ENCODE peak calls at places on chromosomes 2 and 18, in seven cellular contexts. One of them, this sample, is unnamed.

GRCh38 chr2:240250985-240251847 is 110.8 kb upstream of the OTOS start:
- DNase-seq in Peyer's patch: peak; percentile 40
- DNase-seq in heart left ventricle: peak; percentile 94
- DNase-seq in stomach: peak; percentile 83
- DNase-seq in ovary: peak; percentile 96
- DNase-seq in sigmoid colon: peak; percentile 95
- DNase-seq in tibial nerve: peak; percentile 89
- DNase-seq in this sample: peak; percentile 91

GRCh38 chr2:109058215-109058614 is 69.2 kb upstream of the EDAR start:
- DNase-seq in Peyer's patch: no peak
- DNase-seq in heart left ventricle: peak; percentile 47
- DNase-seq in stomach: no peak
- DNase-seq in ovary: no peak
- DNase-seq in sigmoid colon: no peak
- DNase-seq in tibial nerve: no peak
- DNase-seq in this sample: no peak

GRCh38 chr2:196481323-196481695 is 158.2 kb upstream of the CCDC150 start:
- DNase-seq in Peyer's patch: no peak
- DNase-seq in heart left ventricle: no peak
- DNase-seq in stomach: no peak
- DNase-seq in ovary: no peak
- DNase-seq in sigmoid colon: no peak
- DNase-seq in tibial nerve: no peak
- DNase-seq in this sample: no peak

GRCh38 chr18:37570336-37570930 is 4.8 kb upstream of the CELF4 start:
- DNase-seq in Peyer's patch: no peak
- DNase-seq in heart left ventricle: no peak
- DNase-seq in stomach: no peak
- DNase-seq in ovary: no peak
- DNase-seq in sigmoid colon: no peak
- DNase-seq in tibial nerve: no peak
- DNase-seq in this sample: no peak

GRCh38 chr18:62044490-62045000 is 142.3 kb downstream of the PIGN start:
- DNase-seq in Peyer's patch: no peak
- DNase-seq in heart left ventricle: no peak
- DNase-seq in stomach: no peak
- DNase-seq in ovary: no peak
- DNase-seq in sigmoid colon: no peak
- DNase-seq in tibial nerve: no peak
- DNase-seq in this sample: no peak

GRCh38 chr18:58580078-58580477 is 48.8 kb downstream of the ALPK2 start:
- DNase-seq in Peyer's patch: no peak
- DNase-seq in heart left ventricle: no peak
- DNase-seq in stomach: no peak
- DNase-seq in ovary: no peak
- DNase-seq in sigmoid colon: no peak
- DNase-seq in tibial nerve: no peak
- DNase-seq in this sample: no peak

GRCh38 chr2:204051476-204051875 is 114.9 kb downstream of the ICOS start:
- DNase-seq in Peyer's patch: no peak
- DNase-seq in heart left ventricle: no peak
- DNase-seq in stomach: no peak
- DNase-seq in ovary: no peak
- DNase-seq in sigmoid colon: no peak
- DNase-seq in tibial nerve: no peak
- DNase-seq in this sample: no peak

GRCh38 chr2:31387850-31388249 is 26.7 kb downstream of the XDH start:
- DNase-seq in Peyer's patch: no peak
- DNase-seq in heart left ventricle: no peak
- DNase-seq in stomach: no peak
- DNase-seq in ovary: no peak
- DNase-seq in sigmoid colon: no peak
- DNase-seq in tibial nerve: no peak
- DNase-seq in this sample: no peak

GRCh38 chr2:74740395-74741075 is 86.5 kb downstream of the SEMA4F start:
- DNase-seq in Peyer's patch: no peak
- DNase-seq in heart left ventricle: peak; percentile 45
- DNase-seq in stomach: peak; percentile 79
- DNase-seq in ovary: no peak
- DNase-seq in sigmoid colon: no peak
- DNase-seq in tibial nerve: no peak
- DNase-seq in this sample: no peak

GRCh38 chr18:76405761-76406356 is 89.2 kb downstream of the ZNF516 start:
- DNase-seq in Peyer's patch: peak; percentile 26
- DNase-seq in heart left ventricle: peak; percentile 71
- DNase-seq in stomach: peak; percentile 63
- DNase-seq in ovary: no peak
- DNase-seq in sigmoid colon: peak; percentile 79
- DNase-seq in tibial nerve: peak; percentile 81
- DNase-seq in this sample: no peak

GRCh38 chr18:63150942-63151421 is 168.6 kb downstream of the BCL2 start:
- DNase-seq in Peyer's patch: no peak
- DNase-seq in heart left ventricle: no peak
- DNase-seq in stomach: no peak
- DNase-seq in ovary: no peak
- DNase-seq in sigmoid colon: no peak
- DNase-seq in tibial nerve: no peak
- DNase-seq in this sample: no peak

GRCh38 chr18:63606526-63606925 is 19.4 kb downstream of the SERPINB13 start:
- DNase-seq in Peyer's patch: no peak
- DNase-seq in heart left ventricle: no peak
- DNase-seq in stomach: no peak
- DNase-seq in ovary: no peak
- DNase-seq in sigmoid colon: no peak
- DNase-seq in tibial nerve: no peak
- DNase-seq in this sample: no peak

GRCh38 chr18:29560270-29560669 is 1383.3 kb upstream of the CDH2 start:
- DNase-seq in Peyer's patch: no peak
- DNase-seq in heart left ventricle: no peak
- DNase-seq in stomach: no peak
- DNase-seq in ovary: no peak
- DNase-seq in sigmoid colon: no peak
- DNase-seq in tibial nerve: no peak
- DNase-seq in this sample: no peak

GRCh38 chr2:568639-568963 is 108.6 kb downstream of the TMEM18 start:
- DNase-seq in Peyer's patch: no peak
- DNase-seq in heart left ventricle: no peak
- DNase-seq in stomach: no peak
- DNase-seq in ovary: no peak
- DNase-seq in sigmoid colon: no peak
- DNase-seq in tibial nerve: no peak
- DNase-seq in this sample: no peak

GRCh38 chr18:10020176-10020575 is 106.4 kb downstream of the VAPA start:
- DNase-seq in Peyer's patch: no peak
- DNase-seq in heart left ventricle: no peak
- DNase-seq in stomach: no peak
- DNase-seq in ovary: no peak
- DNase-seq in sigmoid colon: no peak
- DNase-seq in tibial nerve: no peak
- DNase-seq in this sample: no peak

GRCh38 chr2:181241366-181241765 is 215.8 kb upstream of the ITGA4 start:
- DNase-seq in Peyer's patch: no peak
- DNase-seq in heart left ventricle: no peak
- DNase-seq in stomach: no peak
- DNase-seq in ovary: no peak
- DNase-seq in sigmoid colon: no peak
- DNase-seq in tibial nerve: no peak
- DNase-seq in this sample: no peak

GRCh38 chr2:240812301-240812680 is 7.7 kb downstream of the KIF1A start:
- DNase-seq in Peyer's patch: no peak
- DNase-seq in heart left ventricle: no peak
- DNase-seq in stomach: peak; percentile 8
- DNase-seq in ovary: no peak
- DNase-seq in sigmoid colon: peak; percentile 59
- DNase-seq in tibial nerve: no peak
- DNase-seq in this sample: no peak

GRCh38 chr2:7118606-7119503 is 201.6 kb downstream of the RNF144A start:
- DNase-seq in Peyer's patch: no peak
- DNase-seq in heart left ventricle: no peak
- DNase-seq in stomach: no peak
- DNase-seq in ovary: no peak
- DNase-seq in sigmoid colon: no peak
- DNase-seq in tibial nerve: peak; percentile 18
- DNase-seq in this sample: no peak

GRCh38 chr2:238501311-238501710 is 74.6 kb downstream of the ASB1 start:
- DNase-seq in Peyer's patch: no peak
- DNase-seq in heart left ventricle: no peak
- DNase-seq in stomach: peak; percentile 14
- DNase-seq in ovary: no peak
- DNase-seq in sigmoid colon: no peak
- DNase-seq in tibial nerve: no peak
- DNase-seq in this sample: no peak

GRCh38 chr2:156891609-156892008 is 365.9 kb upstream of the GALNT5 start:
- DNase-seq in Peyer's patch: no peak
- DNase-seq in heart left ventricle: no peak
- DNase-seq in stomach: no peak
- DNase-seq in ovary: no peak
- DNase-seq in sigmoid colon: no peak
- DNase-seq in tibial nerve: no peak
- DNase-seq in this sample: no peak

GRCh38 chr2:156892449-156893335 is 364.8 kb upstream of the GALNT5 start:
- DNase-seq in Peyer's patch: no peak
- DNase-seq in heart left ventricle: no peak
- DNase-seq in stomach: no peak
- DNase-seq in ovary: no peak
- DNase-seq in sigmoid colon: no peak
- DNase-seq in tibial nerve: peak; percentile 7
- DNase-seq in this sample: no peak

GRCh38 chr2:156896294-156896693 is 361.2 kb upstream of the GALNT5 start:
- DNase-seq in Peyer's patch: no peak
- DNase-seq in heart left ventricle: no peak
- DNase-seq in stomach: no peak
- DNase-seq in ovary: no peak
- DNase-seq in sigmoid colon: no peak
- DNase-seq in tibial nerve: no peak
- DNase-seq in this sample: no peak

DNA sequence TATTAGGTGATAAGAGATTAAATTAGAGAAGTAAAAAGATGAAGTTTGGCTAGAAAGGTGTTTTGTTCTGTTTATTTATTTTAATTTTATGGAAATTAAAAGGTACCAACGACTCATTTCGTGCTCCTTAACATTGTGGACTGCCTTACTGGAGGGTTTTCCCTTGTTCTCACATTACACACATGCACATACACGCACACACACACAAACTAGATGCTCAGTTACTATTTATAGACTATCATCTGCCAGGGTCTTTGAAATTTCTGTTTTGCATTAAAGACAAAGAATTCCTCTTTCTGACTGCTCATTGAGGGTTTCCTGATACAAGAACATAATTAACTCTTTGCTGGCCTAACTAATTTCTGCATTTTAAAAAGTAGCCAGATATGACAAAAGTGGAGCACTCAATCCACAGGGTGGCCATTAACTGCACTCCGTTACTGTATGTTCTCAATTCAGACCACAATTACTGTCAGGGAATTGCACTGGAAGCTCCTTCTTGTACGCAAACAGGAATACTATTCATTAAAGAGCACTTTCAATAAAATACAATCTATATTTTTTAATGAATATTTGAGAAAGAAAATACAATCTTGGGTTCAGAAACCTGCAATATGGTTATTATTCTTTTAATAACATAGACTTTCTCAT is 366.9 kb upstream of the GALNT5 start:
- DNase-seq in Peyer's patch: no peak
- DNase-seq in heart left ventricle: no peak
- DNase-seq in stomach: no peak
- DNase-seq in ovary: no peak
- DNase-seq in sigmoid colon: no peak
- DNase-seq in tibial nerve: no peak
- DNase-seq in this sample: no peak
- H3K27ac ChIP-seq in Peyer's patch: no peak overlapping the region
- H3K27ac ChIP-seq in heart left ventricle: no peak overlapping the region
- H3K27ac ChIP-seq in stomach: no peak overlapping the region
- H3K27ac ChIP-seq in ovary: no peak overlapping the region
- H3K27ac ChIP-seq in sigmoid colon: no peak overlapping the region
- H3K27ac ChIP-seq in tibial nerve: no peak overlapping the region
- H3K27ac ChIP-seq in this sample: no peak overlapping the region

GRCh38 chr18:12315481-12315880 is 7.4 kb downstream of the TUBB6 start:
- DNase-seq in Peyer's patch: no peak
- DNase-seq in heart left ventricle: no peak
- DNase-seq in stomach: no peak
- DNase-seq in ovary: no peak
- DNase-seq in sigmoid colon: peak; percentile 69
- DNase-seq in tibial nerve: no peak
- DNase-seq in this sample: no peak
- TF ChIP-seq POLR2A in Peyer's patch: no peak
- TF ChIP-seq POLR2A in heart left ventricle: no peak
- TF ChIP-seq POLR2A in stomach: no peak
- TF ChIP-seq POLR2A in ovary: no peak
- TF ChIP-seq POLR2A in sigmoid colon: no peak
- TF ChIP-seq POLR2A in tibial nerve: no peak
- TF ChIP-seq POLR2A in this sample: no peak

DNA sequence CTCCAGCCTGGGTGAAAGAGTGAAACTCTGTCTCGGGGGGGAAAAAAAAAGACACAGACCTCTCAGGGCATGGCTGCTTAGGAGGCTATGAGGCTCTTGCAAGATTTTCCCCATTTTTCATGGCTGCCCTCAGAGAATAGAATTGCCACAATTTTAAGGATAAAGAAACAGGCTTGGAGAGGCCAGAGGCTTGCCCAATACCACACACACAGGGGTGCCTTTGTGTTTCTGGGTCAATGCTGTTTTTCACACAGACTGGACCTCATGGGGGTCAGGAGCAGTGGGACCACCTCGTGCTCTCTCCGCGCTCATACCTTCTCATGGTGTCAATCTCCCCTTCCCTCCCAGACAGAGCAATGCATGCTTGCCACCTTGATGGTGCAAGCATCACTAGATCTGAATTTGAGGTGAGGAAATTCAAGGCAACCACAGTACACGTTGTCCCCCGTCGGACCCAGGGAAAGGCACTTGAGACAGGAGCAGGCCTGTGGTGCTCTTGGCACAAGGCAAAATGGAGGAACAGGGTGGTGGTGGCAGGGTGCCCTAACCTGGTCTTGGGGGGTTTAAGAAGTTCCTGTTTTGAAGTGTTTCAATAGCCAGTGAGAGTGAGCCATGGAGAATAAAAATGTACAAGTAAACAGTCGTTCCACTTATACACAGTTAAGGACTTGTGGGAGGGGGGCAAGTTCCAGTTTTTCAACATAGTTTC is 65.6 kb upstream of the ST3GAL5 start:
- DNase-seq in Peyer's patch: no peak
- DNase-seq in heart left ventricle: no peak
- DNase-seq in stomach: no peak
- DNase-seq in ovary: no peak
- DNase-seq in sigmoid colon: no peak
- DNase-seq in tibial nerve: no peak
- DNase-seq in this sample: no peak
- H3K27ac ChIP-seq in Peyer's patch: no peak overlapping the region
- H3K27ac ChIP-seq in heart left ventricle: no peak overlapping the region
- H3K27ac ChIP-seq in stomach: peak overlapping the region; percentile 50
- H3K27ac ChIP-seq in ovary: no peak overlapping the region
- H3K27ac ChIP-seq in sigmoid colon: no peak overlapping the region
- H3K27ac ChIP-seq in tibial nerve: no peak overlapping the region
- H3K27ac ChIP-seq in this sample: no peak overlapping the region

DNA sequence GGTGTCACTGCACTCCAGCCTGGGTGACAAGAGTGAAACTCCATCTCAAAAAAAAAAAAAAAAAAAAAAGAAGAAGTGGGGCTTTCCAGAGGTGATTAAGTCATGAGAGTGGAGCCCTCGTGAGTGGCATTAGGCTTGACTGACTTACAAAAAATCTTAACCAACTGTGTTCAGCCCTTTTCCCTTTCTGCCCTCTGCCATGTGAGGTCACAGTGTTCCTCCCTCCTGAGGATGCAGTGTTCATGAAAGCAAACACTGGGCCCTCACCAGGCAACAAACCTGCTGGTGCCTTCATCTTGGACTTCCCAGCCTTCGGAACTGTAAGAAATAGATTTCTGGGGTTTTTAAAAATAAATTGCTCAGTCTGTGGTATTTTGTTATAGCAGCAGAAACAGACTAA is 37.0 kb upstream of the METTL21A start:
- DNase-seq in Peyer's patch: peak; percentile 65
- DNase-seq in heart left ventricle: no peak
- DNase-seq in stomach: no peak
- DNase-seq in ovary: no peak
- DNase-seq in sigmoid colon: no peak
- DNase-seq in tibial nerve: no peak
- DNase-seq in this sample: no peak
- TF ChIP-seq POLR2A in Peyer's patch: no peak
- TF ChIP-seq POLR2A in heart left ventricle: no peak
- TF ChIP-seq POLR2A in stomach: no peak
- TF ChIP-seq POLR2A in ovary: no peak
- TF ChIP-seq POLR2A in sigmoid colon: no peak
- TF ChIP-seq POLR2A in tibial nerve: no peak
- TF ChIP-seq POLR2A in this sample: no peak

This sample was measured in right lobe of liver.